ENCODE peak calls at places on chromosomes 11 and 22, in four cellular contexts. W, M, Y and Q are unnamed samples.

GRCh38 chr11:112157274-112157766 is 6.6 kb downstream of the IL18 start:
- DNase-seq in W (no peak), M (peak), Y (peak), Q (peak)

GRCh38 chr11:118887219-118887618 is 3.5 kb downstream of the CXCR5 start:
- DNase-seq in M (no peak), W (no peak), Y (no peak), Q (no peak)

GRCh38 chr11:65593518-65594414 is 1.8 kb downstream of the KCNK7 start:
- DNase-seq in Y (peak), M (peak), W (no peak), Q (no peak)

GRCh38 chr11:95917188-95918036 is 6.5 kb downstream of the MTMR2 start:
- DNase-seq in M (peak), Y (peak), W (no peak), Q (no peak)

GRCh38 chr11:2669926-2670469 is 29.8 kb downstream of the KCNQ1OT1 start:
- DNase-seq in M (no peak), W (no peak), Y (no peak), Q (no peak)

GRCh38 chr11:46387919-46388618 is 3.5 kb downstream of the CHRM4 start:
- DNase-seq in M (no peak), Y (peak), W (no peak), Q (peak)

GRCh38 chr11:68749061-68749491 is 2.2 kb downstream of the TESMIN start:
- DNase-seq in Y (peak), W (no peak), M (no peak), Q (no peak)

GRCh38 chr11:128310005-128310404 is 277.4 kb downstream of the ETS1 start:
- DNase-seq in W (no peak), M (no peak), Y (no peak), Q (no peak)

GRCh38 chr11:128772814-128773213 is 78.9 kb downstream of the FLI1 start:
- DNase-seq in M (no peak), Y (peak), W (peak), Q (no peak)

GRCh38 chr22:32796865-32797573 is 4.5 kb upstream of the TIMP3 start:
- DNase-seq in Y (peak), W (peak), M (peak), Q (peak)

GRCh38 chr11:60133917-60134316 is 45.5 kb downstream of the MS4A2 start:
- DNase-seq in M (no peak), Y (no peak), W (no peak), Q (no peak)

GRCh38 chr11:10567466-10567865 is 999 bp downstream of the LYVE1 start:
- DNase-seq in W (no peak), M (no peak), Y (no peak), Q (no peak)

GRCh38 chr11:107563702-107564101 is 1.8 kb downstream of the ALKBH8 start:
- DNase-seq in Y (peak), M (peak), W (peak), Q (peak)

GRCh38 chr11:65305501-65306268 is 9.0 kb upstream of the CDC42EP2 start:
- DNase-seq in Y (no peak), W (no peak), M (peak), Q (peak)

GRCh38 chr11:46363455-46363920 is 16.2 kb downstream of the DGKZ start:
- DNase-seq in Y (peak), W (no peak), M (no peak), Q (no peak)

GRCh38 chr22:24128631-24129601 is 52.4 kb upstream of the SUSD2 start:
- DNase-seq in W (no peak), Y (no peak), M (no peak), Q (no peak)

GRCh38 chr22:40512426-40513136 is 123.9 kb downstream of the MRTFA start:
- DNase-seq in W (no peak), M (peak), Y (no peak), Q (peak)

GRCh38 chr22:48045369-48045768 is 1282.9 kb downstream of the TBC1D22A start:
- DNase-seq in W (no peak), Y (no peak), M (no peak), Q (no peak)

GRCh38 chr11:65606876-65607613 is 7.0 kb downstream of the MAP3K11 start:
- DNase-seq in M (peak), Y (peak), W (no peak), Q (peak)

GRCh38 chr22:28442951-28443876 is 236.4 kb downstream of the TTC28 start:
- DNase-seq in W (peak), Y (peak), M (peak), Q (peak)

GRCh38 chr11:86047275-86047991 is 21.5 kb downstream of the PICALM start:
- DNase-seq in Y (no peak), M (peak), W (no peak), Q (peak)

GRCh38 chr22:19820880-19821522 is 33.7 kb downstream of the GNB1L start:
- DNase-seq in M (no peak), Y (no peak), W (no peak), Q (no peak)

GRCh38 chr11:46382644-46383403 is 1.4 kb downstream of the MDK start:
- DNase-seq in W (no peak), Y (peak), M (peak), Q (peak)

GRCh38 chr22:19448739-19449421 is 1.4 kb upstream of the C22orf39 start:
- DNase-seq in W (no peak), Y (no peak), M (no peak), Q (no peak)